ENCODE peak calls at places on chromosome 4, in four cellular contexts. Q is BE2C, E is right lobe of liver, M is ovary. A is an unnamed sample.
A peak's percentile ranks its signal among the peaks of the same experiment; 100 is the strongest.

GRCh38 chr4:153181293-153182080 is 22.8 kb upstream of the TRIM2 start:
- DNase-seq in E (no peak), Q (no peak), M (no peak), A (no peak)

GRCh38 chr4:11739992-11740391 is 311.3 kb upstream of the HS3ST1 start:
- DNase-seq in E (no peak), Q (no peak), M (no peak), A (no peak)

GRCh38 chr4:89258506-89258905 is 49.1 kb downstream of the GPRIN3 start:
- DNase-seq in M (no peak), Q (no peak), E (no peak), A (no peak)

GRCh38 chr4:133866328-133866699 is 335.3 kb downstream of the PABPC4L start:
- DNase-seq in M (no peak), Q (no peak), E (no peak), A (no peak)

GRCh38 chr4:177239878-177240277 is 69.8 kb upstream of the NEIL3 start:
- DNase-seq in M (no peak), E (no peak), Q (no peak), A (no peak)

GRCh38 chr4:158809611-158810486 is 41.0 kb downstream of the FNIP2 start:
- DNase-seq in E (no peak), Q (no peak), M (no peak), A (no peak)

GRCh38 chr4:40731792-40732245 is 17.9 kb upstream of the NSUN7 start:
- DNase-seq in E (peak; percentile 54), Q (peak; percentile 42), M (peak; percentile 26), A (peak; percentile 60)

GRCh38 chr4:88382621-88383020 is 4.0 kb downstream of the HERC6 start:
- DNase-seq in M (no peak), Q (no peak), E (no peak), A (no peak)

GRCh38 chr4:102610007-102610406 is 108.8 kb downstream of the NFKB1 start:
- DNase-seq in M (no peak), E (no peak), Q (no peak), A (no peak)

GRCh38 chr4:130233377-130234047 is 1137.6 kb downstream of the C4orf33 start:
- DNase-seq in M (no peak), E (no peak), Q (no peak), A (no peak)

GRCh38 chr4:140098481-140099132 is 55.4 kb downstream of the MAML3 start:
- DNase-seq in Q (no peak), E (no peak), M (no peak), A (no peak)

GRCh38 chr4:71453516-71453915 is 114.7 kb downstream of the SLC4A4 start:
- DNase-seq in M (no peak), E (no peak), Q (no peak), A (no peak)

GRCh38 chr4:167119392-167119791 is 114.9 kb downstream of the SPOCK3 start:
- DNase-seq in M (no peak), E (no peak), Q (no peak), A (no peak)

GRCh38 chr4:113901994-113902787 is 77.3 kb downstream of the ARSJ start:
- DNase-seq in E (peak; percentile 77), Q (no peak), M (no peak), A (no peak)

GRCh38 chr4:17063870-17064269 is 165.4 kb upstream of the LDB2 start:
- DNase-seq in E (no peak), M (no peak), Q (no peak), A (no peak)

GRCh38 chr4:187464561-187464960 is 531.0 kb upstream of the ZFP42 start:
- DNase-seq in E (no peak), Q (no peak), M (no peak), A (no peak)

GRCh38 chr4:145539677-145540076 is 58.0 kb downstream of the SMAD1 start:
- DNase-seq in M (no peak), E (no peak), Q (no peak), A (no peak)

GRCh38 chr4:57151481-57151880 is 41.3 kb upstream of the IGFBP7 start:
- DNase-seq in Q (no peak), M (no peak), E (no peak), A (no peak)

GRCh38 chr4:25234390-25235367 is 846 bp downstream of the PI4K2B start:
- DNase-seq in M (peak; percentile 45), E (peak; percentile 70), Q (peak; percentile 47), A (peak; percentile 34)

GRCh38 chr4:37977471-37978452 is 17.6 kb downstream of the PTTG2 start:
- DNase-seq in M (peak; percentile 63), E (peak; percentile 84), Q (peak; percentile 64), A (peak; percentile 80)

GRCh38 chr4:75633846-75634245 is 3.5 kb upstream of the CDKL2 start:
- DNase-seq in M (no peak), E (no peak), Q (no peak), A (no peak)

GRCh38 chr4:19711871-19712270 is 539.8 kb upstream of the SLIT2 start:
- DNase-seq in E (no peak), Q (no peak), M (no peak), A (no peak)

GRCh38 chr4:174521800-174522182 is 497 bp downstream of the HPGD start:
- DNase-seq in M (no peak), E (no peak), Q (no peak), A (no peak)

DNA sequence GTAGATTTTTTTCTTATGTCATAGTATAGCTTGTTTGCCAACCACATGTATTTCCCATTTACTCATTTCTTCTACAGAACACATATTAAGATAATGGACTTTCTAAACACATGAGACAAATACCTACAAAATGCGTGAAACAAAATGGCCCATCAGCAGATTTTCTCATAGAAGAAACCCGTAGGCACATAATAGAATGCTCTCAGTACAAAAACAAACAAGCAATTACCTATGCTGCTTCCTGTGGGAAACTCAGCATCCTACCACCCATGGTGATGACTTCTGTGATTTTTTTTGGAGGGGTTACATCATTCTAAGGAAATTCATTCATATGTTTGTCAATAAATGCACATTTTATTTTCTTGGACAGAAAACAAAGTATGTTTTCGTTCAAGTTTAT is 343.6 kb downstream of the SPRY1 start:
- DNase-seq in E (no peak), M (no peak), Q (no peak), A (no peak)
- H3K4me1 ChIP-seq in E (no peaks in the 10 kb centered on the region), M (peaks cover 1% of the 10 kb centered on the region), Q (no peaks in the 10 kb centered on the region), A (peaks cover 29% of the 10 kb centered on the region)

GRCh38 chr4:124913237-124913636 is 200.7 kb upstream of the ANKRD50 start:
- DNase-seq in M (no peak), Q (no peak), E (no peak), A (no peak)
- TF ChIP-seq CTCF in M (no peak), Q (no peak), E (no peak), A (no peak)

GRCh38 chr4:55706526-55706925 is 70.4 kb upstream of the NMU start:
- DNase-seq in M (no peak), Q (no peak), E (no peak), A (no peak)

GRCh38 chr4:55707507-55707906 is 71.4 kb upstream of the NMU start:
- DNase-seq in Q (no peak), E (no peak), M (no peak), A (no peak)
- H3K4me3 ChIP-seq in Q (no peak overlapping the region), E (no peak overlapping the region), M (no peak overlapping the region), A (no peak overlapping the region)

GRCh38 chr4:184748251-184748652 is 14.4 kb upstream of the CENPU start:
- DNase-seq in E (no peak), M (no peak), Q (no peak), A (no peak)

GRCh38 chr4:184744251-184744650 is 10.4 kb upstream of the CENPU start:
- DNase-seq in M (no peak), E (no peak), Q (no peak), A (no peak)

GRCh38 chr4:184745747-184746531 is 12.0 kb upstream of the CENPU start:
- DNase-seq in E (peak; percentile 49), Q (peak; percentile 77), M (peak; percentile 66), A (peak; percentile 83)

GRCh38 chr4:184746532-184746870 is 12.6 kb upstream of the CENPU start:
- DNase-seq in M (peak; percentile 56), Q (no peak), E (no peak), A (no peak)

DNA sequence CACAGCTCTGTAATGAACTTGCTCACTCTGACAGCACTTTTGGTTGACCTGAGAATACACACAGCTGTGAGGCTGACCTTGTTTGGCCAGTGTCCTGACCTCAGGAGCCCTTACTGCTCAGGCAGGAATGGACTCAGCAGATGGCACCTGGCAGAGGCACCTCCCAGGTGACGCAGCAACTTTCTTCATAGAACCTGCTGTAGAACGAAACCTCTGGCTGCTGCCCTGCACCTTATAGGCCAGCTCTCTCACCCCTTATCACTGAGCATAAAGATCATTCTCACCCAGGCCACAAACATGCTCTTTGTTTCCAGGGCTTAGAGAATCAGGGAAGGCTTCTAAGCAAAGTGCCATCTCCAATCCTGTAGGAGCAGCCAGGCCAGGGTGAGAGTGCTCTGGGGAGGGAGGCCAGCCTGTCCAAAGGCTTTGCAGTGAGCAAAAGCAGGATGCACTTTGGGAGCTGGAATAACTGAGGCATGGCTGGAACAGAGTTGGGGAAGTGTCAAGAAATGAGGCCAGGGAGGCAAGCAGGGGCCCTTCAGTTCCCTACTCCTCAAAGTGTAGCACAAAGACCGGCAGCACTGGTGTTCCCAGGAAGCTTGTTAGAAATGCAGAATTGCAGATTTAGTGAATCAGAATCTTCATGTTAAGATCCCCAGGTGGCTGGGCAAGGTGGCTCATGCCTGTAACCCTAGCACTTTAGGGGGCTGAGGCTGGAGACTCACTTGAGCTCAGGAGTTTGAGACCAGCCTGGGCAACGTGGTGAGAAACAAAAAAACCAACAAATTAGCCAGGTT is 13.3 kb upstream of the CENPU start:
- DNase-seq in M (no peak), Q (no peak), E (peak; percentile 71), A (no peak)
- H3K4me1 ChIP-seq in M (peaks cover 10% of the 10 kb centered on the region), Q (no peaks in the 10 kb centered on the region), E (peaks cover 5% of the 10 kb centered on the region), A (peaks cover 51% of the 10 kb centered on the region)

GRCh38 chr4:7003176-7003878 is 39.8 kb upstream of the TADA2B start:
- DNase-seq in E (no peak), Q (no peak), M (no peak), A (no peak)

GRCh38 chr4:7003879-7004240 is 39.3 kb upstream of the TADA2B start:
- DNase-seq in E (no peak), M (no peak), Q (no peak), A (no peak)

GRCh38 chr4:7001271-7001670 is 41.9 kb upstream of the TADA2B start:
- DNase-seq in M (no peak), Q (no peak), E (no peak), A (no peak)

GRCh38 chr4:7000421-7001176 is 42.6 kb upstream of the TADA2B start:
- DNase-seq in E (no peak), M (no peak), Q (no peak), A (no peak)

DNA sequence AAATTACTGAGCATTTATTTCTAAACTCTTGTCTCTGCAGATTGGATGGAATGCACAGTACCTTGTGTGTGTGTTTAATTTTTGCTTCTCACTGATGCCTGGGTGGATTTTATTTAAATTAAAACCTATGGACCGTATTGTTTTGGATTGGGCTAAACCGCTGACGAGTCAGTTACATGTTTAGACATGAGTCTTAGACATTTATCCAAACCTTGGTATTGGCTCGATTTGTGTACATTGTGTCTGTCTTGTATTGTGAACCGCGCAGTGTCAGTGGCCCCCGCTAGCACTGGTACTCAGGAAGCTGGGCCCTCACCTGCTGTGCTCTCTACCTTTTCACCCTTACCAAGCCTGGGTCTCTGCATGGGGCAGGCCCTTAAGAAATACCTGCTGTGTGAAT is 40.8 kb upstream of the TADA2B start:
- DNase-seq in Q (no peak), E (no peak), M (no peak), A (no peak)
- TF ChIP-seq CTCF in Q (no peak), E (no peak), M (no peak), A (no peak)

GRCh38 chr4:39635023-39635422 is 3.6 kb downstream of the SMIM14 start:
- DNase-seq in E (no peak), M (no peak), Q (no peak), A (no peak)
- H3K4me3 ChIP-seq in E (no peak overlapping the region), M (no peak overlapping the region), Q (no peak overlapping the region), A (no peak overlapping the region)

A was measured in heart right ventricle.